ENCODE peak calls at places on chromosomes 2 and 18, in nine cellular contexts. T is tibial artery, Z is body of pancreas, N is epithelial cell of proximal tubule, D is neural progenitor cell, K is uterus, W is Peyer's patch, M is GM12865, V is K562. H is an unnamed sample.

GRCh38 chr2:109321570-109321969 is 192.6 kb downstream of the SH3RF3 start:
- DNase-seq in N (no peak), D (no peak), V (no peak), M (no peak), W (no peak), T (no peak), K (no peak), Z (no peak), H (peak)

GRCh38 chr2:2633017-2633416 is 301.9 kb upstream of the MYT1L start:
- DNase-seq in M (no peak), Z (no peak), T (no peak), N (no peak), V (no peak), W (no peak), K (no peak), D (no peak), H (no peak)

GRCh38 chr18:51519571-51519970 is 322.1 kb upstream of the MEX3C start:
- DNase-seq in W (no peak), M (no peak), N (no peak), V (no peak), Z (no peak), K (no peak), T (no peak), D (no peak), H (peak)

GRCh38 chr2:235026137-235026536 is 74.3 kb downstream of the SH3BP4 start:
- DNase-seq in N (peak), W (no peak), D (no peak), K (no peak), Z (peak), V (no peak), T (no peak), M (no peak), H (peak)

GRCh38 chr2:142056784-142057183 is 74.0 kb downstream of the LRP1B start:
- DNase-seq in V (no peak), Z (no peak), T (no peak), D (no peak), K (no peak), M (no peak), N (no peak), W (no peak), H (no peak)

GRCh38 chr18:3595282-3596273 is 145.6 kb downstream of the TGIF1 start:
- DNase-seq in V (no peak), N (peak), Z (peak), T (peak), M (peak), D (no peak), W (no peak), K (peak), H (peak)

GRCh38 chr18:78511666-78512065 is 468.0 kb upstream of the SALL3 start:
- DNase-seq in D (no peak), W (no peak), K (no peak), V (no peak), Z (no peak), N (no peak), M (no peak), T (no peak), H (no peak)

GRCh38 chr2:112006076-112006410 is 49.0 kb upstream of the TMEM87B start:
- DNase-seq in T (no peak), M (no peak), W (no peak), Z (no peak), N (no peak), V (no peak), K (no peak), D (no peak), H (peak)

GRCh38 chr2:61173116-61173515 is 11.1 kb downstream of the C2orf74 start:
- DNase-seq in M (no peak), W (no peak), N (no peak), K (no peak), Z (no peak), V (no peak), T (no peak), D (no peak), H (no peak)

GRCh38 chr2:113251118-113251517 is 27.6 kb downstream of the PAX8 start:
- DNase-seq in M (peak), K (no peak), D (no peak), N (no peak), T (no peak), Z (no peak), W (no peak), V (peak), H (no peak)

GRCh38 chr2:136219341-136219740 is 101.4 kb upstream of the CXCR4 start:
- DNase-seq in D (no peak), M (no peak), V (no peak), T (no peak), K (no peak), W (no peak), N (no peak), Z (no peak), H (no peak)

GRCh38 chr2:240431276-240431662 is 4.2 kb upstream of the GPC1 start:
- DNase-seq in T (peak), V (no peak), D (no peak), K (no peak), W (peak), M (no peak), Z (peak), N (no peak), H (no peak)

GRCh38 chr2:105143467-105144127 is 97.9 kb upstream of the GPR45 start:
- DNase-seq in W (no peak), V (peak), Z (no peak), N (no peak), M (peak), D (peak), K (peak), T (no peak), H (no peak)

GRCh38 chr2:121297217-121297830 is 12.3 kb upstream of the TFCP2L1 start:
- DNase-seq in T (no peak), Z (peak), N (no peak), M (peak), K (no peak), D (peak), V (peak), W (no peak), H (peak)

GRCh38 chr2:32064021-32064678 is 794 bp downstream of the SPAST start:
- DNase-seq in V (peak), N (no peak), D (no peak), M (peak), K (no peak), Z (no peak), W (no peak), T (no peak), H (no peak)

GRCh38 chr18:45399643-45400042 is 215.6 kb upstream of the SLC14A2 start:
- DNase-seq in T (no peak), N (no peak), V (no peak), K (no peak), W (no peak), Z (no peak), D (no peak), M (no peak), H (no peak)

GRCh38 chr2:204948364-204948763 is 403.1 kb downstream of the PARD3B start:
- DNase-seq in D (no peak), V (no peak), K (no peak), T (no peak), M (no peak), Z (no peak), W (no peak), N (no peak), H (no peak)

GRCh38 chr2:204840504-204840903 is 295.2 kb downstream of the PARD3B start:
- DNase-seq in D (no peak), V (no peak), W (no peak), N (no peak), T (no peak), Z (no peak), K (no peak), M (no peak), H (no peak)

GRCh38 chr2:182101263-182101662 is 115.6 kb downstream of the PPP1R1C start:
- DNase-seq in V (peak), N (no peak), K (no peak), W (no peak), T (no peak), Z (no peak), M (peak), D (no peak), H (peak)
- TF ChIP-seq CTCF in V (no peak), N (peak), K (no peak), W (no peak), T (no peak), Z (no peak), M (peak), D (peak), H (peak)

GRCh38 chr2:160232905-160233475 is 32.9 kb upstream of the ITGB6 start:
- DNase-seq in M (no peak), K (no peak), W (no peak), D (no peak), N (no peak), Z (no peak), V (no peak), T (no peak), H (peak)
- H3K4me3 ChIP-seq in M (no peak), K (no peak), W (no peak), D (no peak), N (no peak), Z (no peak), V (no peak), T (no peak), H (no peak)

GRCh38 chr2:233453916-233454315 is 99.6 kb downstream of the DGKD start:
- DNase-seq in W (peak), Z (no peak), N (no peak), D (no peak), V (no peak), M (no peak), K (no peak), T (no peak), H (no peak)

GRCh38 chr2:233456111-233456510 is 101.8 kb downstream of the DGKD start:
- DNase-seq in D (no peak), T (no peak), V (no peak), W (no peak), K (no peak), M (no peak), N (no peak), Z (no peak), H (no peak)

GRCh38 chr2:233455491-233455890 is 101.2 kb downstream of the DGKD start:
- DNase-seq in V (no peak), K (no peak), Z (no peak), D (no peak), N (no peak), T (no peak), M (no peak), W (peak), H (no peak)

GRCh38 chr2:233453111-233453915 is 99.0 kb downstream of the DGKD start:
- DNase-seq in K (no peak), N (no peak), M (no peak), V (no peak), T (no peak), Z (no peak), D (no peak), W (peak), H (no peak)

DNA sequence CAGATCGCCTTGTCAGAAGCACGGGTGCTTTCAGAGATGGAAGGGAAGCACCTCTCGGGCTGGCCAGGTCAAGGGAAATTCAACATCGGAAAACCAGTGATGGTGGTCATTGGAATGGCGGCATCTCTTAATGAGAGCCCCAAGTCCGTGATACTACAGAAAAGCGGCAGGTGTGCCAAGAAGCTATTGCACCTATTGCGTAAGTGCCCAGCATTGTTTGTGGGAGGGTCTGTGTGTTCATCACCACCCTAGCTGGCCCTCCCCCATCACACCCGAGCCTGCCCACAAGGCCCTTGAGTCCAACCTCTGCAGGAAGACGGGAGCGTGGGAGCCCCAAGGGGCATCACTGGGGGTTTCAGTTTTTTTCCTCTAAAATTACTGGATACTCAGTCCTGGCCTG is 100.7 kb downstream of the DGKD start:
- DNase-seq in V (no peak), W (peak), K (no peak), N (no peak), T (no peak), D (no peak), Z (peak), M (no peak), H (no peak)
- TF ChIP-seq CTCF in V (no peak), W (no peak), K (no peak), N (no peak), T (no peak), D (no peak), Z (no peak), M (no peak), H (no peak)

DNA sequence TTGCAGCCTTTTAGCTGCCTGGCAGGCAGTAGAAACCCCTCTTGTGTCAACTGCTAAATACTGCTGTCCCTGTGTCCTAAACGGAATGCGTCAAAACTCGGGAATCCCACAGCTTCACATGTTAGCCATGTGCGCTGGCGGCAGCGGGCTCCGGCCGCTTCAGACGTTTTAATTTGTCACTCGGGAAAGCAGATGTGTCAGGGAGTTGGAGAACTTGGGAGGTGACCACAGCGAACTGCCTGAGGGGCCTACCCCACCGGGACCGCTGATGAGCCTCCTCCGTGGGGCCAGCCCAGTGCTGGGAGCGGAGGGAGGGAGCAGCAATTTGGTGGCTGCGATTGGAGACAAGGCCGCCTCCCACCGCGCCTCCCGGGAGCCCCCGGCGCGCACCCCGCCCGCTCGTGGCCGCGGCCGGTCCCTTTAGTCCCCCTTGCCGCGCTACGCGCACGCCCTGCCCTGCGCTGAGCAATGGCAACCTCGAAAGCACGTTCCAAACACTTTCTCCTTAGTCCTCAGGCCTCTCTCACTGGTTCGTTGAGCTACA is 146.1 kb upstream of the SATB2 start:
- DNase-seq in M (no peak), T (no peak), Z (no peak), V (no peak), W (no peak), K (no peak), D (peak), N (no peak), H (no peak)
- H3K4me3 ChIP-seq in M (no peak), T (no peak), Z (no peak), V (no peak), W (no peak), K (no peak), D (peak), N (no peak), H (no peak)

DNA sequence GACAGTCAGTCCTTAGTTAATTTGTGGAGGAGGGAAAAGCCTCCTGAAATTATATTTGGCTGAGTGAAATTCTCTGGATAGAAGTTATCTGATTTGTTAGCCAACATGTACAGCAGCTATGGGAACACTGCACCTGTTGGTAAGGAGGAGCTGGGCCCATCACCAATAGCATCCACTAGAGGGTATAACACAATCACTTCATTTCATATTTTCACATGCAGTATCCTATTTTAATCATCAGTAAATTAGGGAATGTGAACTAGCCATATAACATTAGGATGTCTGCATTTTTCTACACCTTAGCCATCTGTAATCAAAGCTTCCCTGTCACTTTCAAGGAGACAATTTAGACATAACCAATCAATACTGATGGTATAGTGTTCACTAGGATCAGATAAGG is 818.4 kb upstream of the CDH2 start:
- DNase-seq in N (no peak), W (no peak), D (no peak), Z (no peak), T (no peak), V (no peak), K (no peak), M (no peak), H (no peak)
- TF ChIP-seq CTCF in N (peak), W (no peak), D (peak), Z (no peak), T (no peak), V (no peak), K (no peak), M (no peak), H (peak)

DNA sequence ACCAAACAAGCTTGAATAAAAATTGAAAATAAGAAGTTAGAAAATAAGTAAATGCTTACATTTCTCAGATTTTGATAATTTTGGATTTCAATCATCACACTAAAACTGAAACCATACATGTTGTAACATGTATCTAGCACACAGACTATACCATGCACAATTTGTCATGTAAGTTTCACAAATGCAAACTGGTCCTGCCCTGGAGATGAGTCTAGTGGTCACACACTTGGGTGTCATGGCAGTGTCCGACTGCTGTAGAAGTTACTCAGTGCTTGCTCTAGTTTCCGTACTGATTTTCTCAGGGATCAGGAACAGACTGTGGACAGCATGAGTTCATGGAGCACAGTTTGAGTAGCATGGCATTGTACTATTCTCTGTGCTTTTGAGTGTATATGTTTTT is 182.9 kb upstream of the RMP24 start:
- DNase-seq in W (no peak), Z (no peak), K (no peak), V (no peak), D (no peak), T (no peak), M (peak), N (no peak), H (no peak)
- H3K4me3 ChIP-seq in W (no peak), Z (no peak), K (no peak), V (no peak), D (no peak), T (no peak), M (no peak), N (no peak), H (no peak)

GRCh38 chr2:74632209-74632938 is 15.8 kb downstream of the M1AP start:
- DNase-seq in N (no peak), T (no peak), W (no peak), D (peak), M (no peak), V (no peak), K (no peak), Z (peak), H (peak)
- TF ChIP-seq CTCF in N (peak), T (no peak), W (no peak), D (peak), M (no peak), V (peak), K (no peak), Z (no peak), H (peak)

DNA sequence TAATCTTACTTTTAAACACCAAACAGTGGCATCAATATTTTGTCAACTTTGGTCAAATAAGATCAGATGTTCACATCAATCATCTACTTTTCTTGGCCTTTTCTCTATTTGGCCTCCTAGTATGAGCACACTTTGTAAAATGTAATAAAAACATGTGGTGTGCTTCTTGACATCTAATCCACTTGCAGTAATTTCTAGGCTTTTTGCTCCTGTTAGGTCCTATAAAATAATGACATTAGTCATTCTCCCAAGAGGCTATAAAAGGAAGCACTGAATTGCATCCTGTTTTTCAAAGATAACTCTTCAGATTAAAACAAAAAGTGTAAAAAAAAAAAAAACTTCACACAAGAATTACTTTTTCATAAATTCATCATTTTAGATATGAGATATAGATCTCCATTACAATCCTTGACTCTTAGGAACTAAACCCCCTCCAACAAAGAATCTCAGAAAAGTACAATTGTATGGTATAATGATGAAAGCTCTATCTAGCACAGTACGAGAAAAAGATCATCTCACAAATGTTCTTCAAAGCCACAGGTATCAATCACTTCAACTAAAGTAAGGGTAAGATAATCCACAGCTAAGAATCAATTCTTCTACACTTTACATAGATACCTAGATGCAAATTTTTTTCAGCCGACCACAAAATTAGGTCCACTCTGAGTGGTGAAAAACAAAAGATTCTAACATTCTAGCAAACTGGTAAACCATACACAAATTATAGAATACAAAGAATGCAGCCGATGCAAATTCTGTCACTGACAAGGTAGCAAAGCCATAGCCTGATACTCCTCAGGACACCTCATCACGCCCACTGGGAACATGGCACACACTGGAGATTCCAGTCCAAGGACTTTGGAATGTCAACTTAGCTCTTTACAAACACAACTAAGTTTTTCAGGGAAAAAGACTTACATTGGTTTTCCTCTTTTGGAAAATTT is 2.7 kb downstream of the BCL2 start:
- DNase-seq in V (no peak), N (no peak), W (no peak), K (no peak), M (peak), T (no peak), D (no peak), Z (no peak), H (no peak)
- H3K4me3 ChIP-seq in V (no peak), N (peak), W (peak), K (peak), M (peak), T (peak), D (no peak), Z (no peak), H (no peak)

GRCh38 chr2:15160602-15161001 is 400.5 kb downstream of the NBAS start:
- DNase-seq in W (no peak), K (no peak), D (no peak), M (no peak), V (no peak), N (no peak), Z (no peak), T (no peak), H (no peak)

GRCh38 chr2:15158532-15158931 is 402.6 kb downstream of the NBAS start:
- DNase-seq in K (no peak), T (no peak), N (no peak), M (no peak), Z (no peak), D (no peak), W (no peak), V (no peak), H (no peak)

GRCh38 chr2:15160201-15160600 is 400.9 kb downstream of the NBAS start:
- DNase-seq in N (no peak), D (no peak), Z (no peak), T (no peak), W (no peak), K (no peak), M (no peak), V (no peak), H (no peak)

GRCh38 chr2:15159206-15159605 is 401.9 kb downstream of the NBAS start:
- DNase-seq in V (no peak), D (no peak), Z (no peak), K (no peak), T (no peak), W (no peak), M (no peak), N (no peak), H (no peak)

GRCh38 chr2:15159751-15160177 is 401.4 kb downstream of the NBAS start:
- DNase-seq in N (peak), W (no peak), M (peak), Z (no peak), D (peak), K (no peak), V (peak), T (no peak), H (peak)
- TF ChIP-seq CTCF in N (peak), W (peak), M (peak), Z (peak), D (peak), K (peak), V (peak), T (no peak), H (peak)

GRCh38 chr18:55780591-55781071 is 192.6 kb upstream of the TCF4 start:
- DNase-seq in D (no peak), K (no peak), T (no peak), N (no peak), Z (no peak), W (no peak), V (no peak), M (no peak), H (peak)
- H3K4me3 ChIP-seq in D (peak), K (peak), T (peak), N (peak), Z (peak), W (peak), V (peak), M (no peak), H (peak)

H was measured in cardiac fibroblast.